ENCODE peak calls at places on chromosomes 2 and 18, in nine cellular contexts. J is mucosa of descending colon, O is kidney, W is BE2C, F is OCI-LY7, X is heart right ventricle, Q is uterus, A is right lobe of liver, Z is pancreas. N is an unnamed sample.

GRCh38 chr2:176494949-176495353 is 225.7 kb downstream of the MTX2 start:
- DNase-seq in J (no peak), O (no peak), W (no peak), F (no peak), X (peak; percentile 11), Q (peak; percentile 67), A (peak; percentile 28), Z (no peak), N (peak; percentile 54)

GRCh38 chr2:236552586-236552985 is 17.0 kb upstream of the ACKR3 start:
- DNase-seq in J (no peak), O (no peak), W (no peak), F (no peak), X (no peak), Q (no peak), A (no peak), Z (no peak), N (no peak)

GRCh38 chr18:45569566-45569965 is 45.7 kb upstream of the SLC14A2 start:
- DNase-seq in J (no peak), O (no peak), W (no peak), F (no peak), X (no peak), Q (no peak), A (no peak), Z (no peak), N (no peak)

GRCh38 chr18:28736951-28737350 is 560.0 kb upstream of the CDH2 start:
- DNase-seq in J (no peak), O (no peak), W (no peak), F (no peak), X (no peak), Q (no peak), A (no peak), Z (no peak), N (no peak)

GRCh38 chr2:65081232-65081685 is 25.0 kb downstream of the CEP68 start:
- DNase-seq in J (no peak), O (no peak), W (no peak), F (peak; percentile 62), X (no peak), Q (no peak), A (peak; percentile 62), Z (no peak), N (no peak)

GRCh38 chr18:2686349-2686968 is 30.9 kb downstream of the SMCHD1 start:
- DNase-seq in J (no peak), O (no peak), W (no peak), F (peak; percentile 38), X (no peak), Q (no peak), A (no peak), Z (no peak), N (no peak)

GRCh38 chr2:86747708-86748627 is 27.9 kb downstream of the RMND5A start:
- DNase-seq in J (no peak), O (no peak), W (no peak), F (peak; percentile 67), X (peak; percentile 12), Q (peak; percentile 27), A (no peak), Z (no peak), N (no peak)

GRCh38 chr2:140747097-140747496 is 1383.7 kb downstream of the LRP1B start:
- DNase-seq in J (no peak), O (no peak), W (no peak), F (no peak), X (no peak), Q (no peak), A (no peak), Z (no peak), N (no peak)

GRCh38 chr2:62569907-62570793 is 64.2 kb upstream of the TMEM17 start:
- DNase-seq in J (peak; percentile 46), O (no peak), W (no peak), F (no peak), X (no peak), Q (no peak), A (peak; percentile 65), Z (peak; percentile 66), N (no peak)

GRCh38 chr2:20052872-20053281 is 1.4 kb upstream of the LAPTM4A start:
- DNase-seq in J (peak; percentile 73), O (no peak), W (peak; percentile 40), F (peak; percentile 9), X (peak; percentile 61), Q (peak; percentile 86), A (no peak), Z (no peak), N (peak; percentile 50)

GRCh38 chr2:205571300-205571858 is 110.9 kb upstream of the NRP2 start:
- DNase-seq in J (no peak), O (no peak), W (no peak), F (no peak), X (no peak), Q (peak; percentile 53), A (no peak), Z (no peak), N (no peak)

GRCh38 chr2:196046123-196046917 is 22.3 kb downstream of the DNAH7 start:
- DNase-seq in J (no peak), O (no peak), W (no peak), F (no peak), X (no peak), Q (no peak), A (no peak), Z (no peak), N (no peak)

GRCh38 chr2:10935953-10936942 is 24.5 kb downstream of the KCNF1 start:
- DNase-seq in J (no peak), O (no peak), W (no peak), F (no peak), X (no peak), Q (no peak), A (peak; percentile 33), Z (no peak), N (no peak)

GRCh38 chr18:45839415-45840395 is 14.2 kb downstream of the SIGLEC15 start:
- DNase-seq in J (peak; percentile 32), O (no peak), W (no peak), F (no peak), X (no peak), Q (no peak), A (peak; percentile 61), Z (no peak), N (no peak)

GRCh38 chr18:8496186-8496585 is 113.1 kb upstream of the RAB12 start:
- DNase-seq in J (no peak), O (no peak), W (no peak), F (no peak), X (no peak), Q (no peak), A (no peak), Z (no peak), N (no peak)

DNA sequence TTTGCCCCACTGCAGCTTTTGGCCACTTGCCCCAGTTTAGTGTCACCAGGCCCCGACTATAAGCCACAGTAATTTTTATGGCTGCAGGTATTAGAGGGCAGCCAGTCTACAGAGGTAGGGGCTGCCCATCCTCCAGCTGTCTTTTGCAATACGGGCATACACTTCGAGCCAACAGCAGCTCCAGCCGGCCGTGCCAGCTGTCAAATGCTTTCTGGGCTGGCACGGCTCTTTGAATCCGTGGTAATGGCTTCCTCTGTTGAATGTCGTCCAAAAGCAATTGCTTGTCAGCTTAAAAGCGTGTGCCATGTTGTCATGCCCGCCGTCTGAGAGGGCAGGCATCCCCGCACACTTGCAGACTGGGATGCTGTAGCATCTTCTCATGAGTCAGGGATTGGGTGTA is 41.3 kb downstream of the BCL2L11 start:
- DNase-seq in J (peak; percentile 44), O (no peak), W (no peak), F (no peak), X (peak; percentile 57), Q (no peak), A (peak; percentile 78), Z (peak; percentile 70), N (peak; percentile 87)
- H3K4me3 ChIP-seq in J (no peak overlapping the region), O (no peak overlapping the region), W (no peak overlapping the region), F (no peak overlapping the region), X (no peak overlapping the region), Q (no peak overlapping the region), A (no peak overlapping the region), Z (no peak overlapping the region), N (no peak overlapping the region)

DNA sequence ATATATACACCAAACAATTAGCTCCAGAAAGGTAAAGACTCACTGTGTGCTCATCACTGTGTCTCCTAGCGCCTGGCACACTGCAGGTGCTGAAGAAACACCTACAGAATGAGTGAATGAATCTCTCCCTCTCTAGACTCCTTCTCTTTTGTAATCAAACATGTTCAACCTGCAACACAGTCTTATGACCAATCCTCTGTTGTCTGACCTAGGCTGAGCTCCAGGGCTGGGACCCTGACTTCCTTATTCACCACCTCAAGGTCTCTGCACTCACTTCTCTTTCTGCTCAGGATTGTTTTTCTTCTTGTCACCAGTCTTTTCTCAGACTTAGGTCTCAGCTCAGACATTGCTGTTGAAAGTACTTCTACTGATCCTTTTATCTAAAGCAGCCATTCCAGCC is 9.8 kb downstream of the CKAP2L start:
- DNase-seq in J (no peak), O (no peak), W (no peak), F (no peak), X (no peak), Q (no peak), A (no peak), Z (no peak), N (no peak)
- H3K36me3 ChIP-seq in J (no peaks in the 10 kb centered on the region), O (no peaks in the 10 kb centered on the region), W (peaks cover 15% of the 10 kb centered on the region), F (peaks cover 100% of the 10 kb centered on the region), X (no peaks in the 10 kb centered on the region), Q (no peaks in the 10 kb centered on the region), A (no peaks in the 10 kb centered on the region), Z (no peaks in the 10 kb centered on the region), N (no peaks in the 10 kb centered on the region)

GRCh38 chr2:172143817-172144216 is 41.1 kb upstream of the DLX2 start:
- DNase-seq in J (no peak), O (no peak), W (no peak), F (no peak), X (no peak), Q (no peak), A (no peak), Z (no peak), N (no peak)

GRCh38 chr2:172153161-172153560 is 50.5 kb upstream of the DLX2 start:
- DNase-seq in J (no peak), O (no peak), W (no peak), F (no peak), X (no peak), Q (no peak), A (no peak), Z (no peak), N (no peak)

GRCh38 chr2:172148246-172148645 is 45.5 kb upstream of the DLX2 start:
- DNase-seq in J (no peak), O (no peak), W (no peak), F (no peak), X (no peak), Q (no peak), A (no peak), Z (no peak), N (no peak)
- TF ChIP-seq CTCF in J (no peak), O (no peak), W (no peak), F (no peak), X (no peak), Q (no peak), A (no peak), Z (no peak), N (no peak)

DNA sequence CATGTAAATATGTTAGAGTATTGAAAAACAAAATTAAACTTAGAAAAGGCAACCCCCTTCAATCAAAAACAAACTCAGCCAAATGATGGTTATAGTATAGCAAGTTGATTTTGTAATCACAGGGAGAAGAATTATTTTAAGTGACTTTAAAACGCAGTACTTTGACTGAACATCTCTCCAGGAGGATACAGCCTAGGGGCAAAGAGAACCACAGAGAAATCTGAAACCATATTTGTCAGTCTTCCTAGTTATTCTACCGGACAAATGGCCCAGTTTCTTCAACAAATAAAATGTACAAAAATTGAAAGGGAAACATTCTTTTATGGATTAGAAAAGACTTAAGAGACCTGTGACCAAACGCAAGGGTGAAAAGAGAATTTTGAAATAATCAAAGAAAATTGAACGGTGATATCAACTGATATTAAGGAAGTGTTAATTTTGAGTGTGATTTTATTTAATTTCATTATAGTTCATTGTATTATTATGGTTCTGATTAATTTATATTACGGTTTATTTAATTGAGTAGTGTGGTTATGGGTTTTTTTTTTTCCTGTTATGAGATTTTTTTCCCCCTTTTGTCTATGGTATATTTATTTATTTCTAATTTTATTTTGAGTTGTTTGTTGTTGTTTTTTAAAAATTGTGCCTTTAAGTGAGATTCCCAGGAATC is 75.3 kb downstream of the HNRNPLL start:
- DNase-seq in J (no peak), O (no peak), W (no peak), F (no peak), X (no peak), Q (no peak), A (no peak), Z (no peak), N (no peak)
- H3K4me3 ChIP-seq in J (no peak overlapping the region), O (peak overlapping the region; percentile 59), W (peak overlapping the region; percentile 48), F (peak overlapping the region; percentile 44), X (peak overlapping the region; percentile 55), Q (peak overlapping the region; percentile 15), A (peak overlapping the region; percentile 30), Z (peak overlapping the region; percentile 11), N (peak overlapping the region; percentile 49)

N was measured in gastrocnemius medialis.